ENCODE peak calls at places on chromosome X, in four cellular contexts. One of them, this sample, is unnamed.

GRCh38 chrX:155246748-155247147 is 17.5 kb downstream of the RAB39B start:
- DNase-seq in K562: no peak
- DNase-seq in HepG2: no peak
- DNase-seq in GM12878: no peak
- DNase-seq in this sample: no peak

GRCh38 chrX:152276277-152276676 is 137.9 kb upstream of the MAGEA10 start:
- DNase-seq in K562: no peak
- DNase-seq in HepG2: no peak
- DNase-seq in GM12878: no peak
- DNase-seq in this sample: no peak

GRCh38 chrX:8647176-8647575 is 84.8 kb downstream of the ANOS1 start:
- DNase-seq in K562: no peak
- DNase-seq in HepG2: no peak
- DNase-seq in GM12878: no peak
- DNase-seq in this sample: no peak

GRCh38 chrX:120145295-120145925 is 13.0 kb upstream of the RHOXF2 start:
- DNase-seq in K562: no peak
- DNase-seq in HepG2: no peak
- DNase-seq in GM12878: no peak
- DNase-seq in this sample: no peak

GRCh38 chrX:111039606-111040005 is 56.4 kb upstream of the PAK3 start:
- DNase-seq in K562: no peak
- DNase-seq in HepG2: no peak
- DNase-seq in GM12878: no peak
- DNase-seq in this sample: no peak

GRCh38 chrX:69229436-69229835 is 64.2 kb upstream of the PJA1 start:
- DNase-seq in K562: no peak
- DNase-seq in HepG2: no peak
- DNase-seq in GM12878: no peak
- DNase-seq in this sample: no peak

GRCh38 chrX:131763674-131764073 is 219.8 kb downstream of the OR13H1 start:
- DNase-seq in K562: peak; percentile 5
- DNase-seq in HepG2: no peak
- DNase-seq in GM12878: peak; percentile 95
- DNase-seq in this sample: peak; percentile 94

GRCh38 chrX:25015486-25016360 is at the start of gene ARX:
- DNase-seq in K562: peak; percentile 91
- DNase-seq in HepG2: peak; percentile 43
- DNase-seq in GM12878: no peak
- DNase-seq in this sample: peak; percentile 43

GRCh38 chrX:120253784-120254183 is 3.2 kb downstream of the ZBTB33 start:
- DNase-seq in K562: no peak
- DNase-seq in HepG2: no peak
- DNase-seq in GM12878: no peak
- DNase-seq in this sample: no peak

GRCh38 chrX:10103023-10103422 is 53.8 kb upstream of the CLCN4 start:
- DNase-seq in K562: no peak
- DNase-seq in HepG2: no peak
- DNase-seq in GM12878: no peak
- DNase-seq in this sample: no peak

GRCh38 chrX:103475381-103475780 is 43.9 kb downstream of the RAB40A start:
- DNase-seq in K562: no peak
- DNase-seq in HepG2: no peak
- DNase-seq in GM12878: no peak
- DNase-seq in this sample: no peak

GRCh38 chrX:22192419-22193086 is 80.2 kb upstream of the CBLL2 start:
- DNase-seq in K562: peak; percentile 54
- DNase-seq in HepG2: peak; percentile 38
- DNase-seq in GM12878: peak; percentile 3
- DNase-seq in this sample: peak; percentile 75

GRCh38 chrX:77698242-77698641 is 87.8 kb downstream of the ATRX start:
- DNase-seq in K562: no peak
- DNase-seq in HepG2: no peak
- DNase-seq in GM12878: no peak
- DNase-seq in this sample: no peak

GRCh38 chrX:150517303-150517896 is 51.0 kb upstream of the MTM1 start:
- DNase-seq in K562: no peak
- DNase-seq in HepG2: no peak
- DNase-seq in GM12878: no peak
- DNase-seq in this sample: no peak

GRCh38 chrX:71052721-71053120 is 15.4 kb downstream of the SNX12 start:
- DNase-seq in K562: no peak
- DNase-seq in HepG2: no peak
- DNase-seq in GM12878: no peak
- DNase-seq in this sample: no peak

GRCh38 chrX:24902808-24903207 is 113.0 kb downstream of the ARX start:
- DNase-seq in K562: no peak
- DNase-seq in HepG2: no peak
- DNase-seq in GM12878: no peak
- DNase-seq in this sample: no peak

GRCh38 chrX:73916931-73917657 is 354.1 kb downstream of the CHIC1 start:
- DNase-seq in K562: no peak
- DNase-seq in HepG2: no peak
- DNase-seq in GM12878: no peak
- DNase-seq in this sample: peak; percentile 77

GRCh38 chrX:105299286-105299685 is 78.8 kb upstream of the TEX13A start:
- DNase-seq in K562: no peak
- DNase-seq in HepG2: no peak
- DNase-seq in GM12878: no peak
- DNase-seq in this sample: no peak

GRCh38 chrX:153462291-153462690 is 8.1 kb downstream of the HAUS7 start:
- DNase-seq in K562: no peak
- DNase-seq in HepG2: no peak
- DNase-seq in GM12878: no peak
- DNase-seq in this sample: no peak

GRCh38 chrX:48648299-48648698 is 35.3 kb upstream of the WAS start:
- DNase-seq in K562: no peak
- DNase-seq in HepG2: peak; percentile 28
- DNase-seq in GM12878: no peak
- DNase-seq in this sample: peak; percentile 53

GRCh38 chrX:21723097-21723496 is 34.8 kb downstream of the SMPX start:
- DNase-seq in K562: no peak
- DNase-seq in HepG2: no peak
- DNase-seq in GM12878: no peak
- DNase-seq in this sample: no peak

GRCh38 chrX:112687189-112687691 is 7.5 kb upstream of the LHFPL1 start:
- DNase-seq in K562: no peak
- DNase-seq in HepG2: no peak
- DNase-seq in GM12878: no peak
- DNase-seq in this sample: no peak

GRCh38 chrX:87299563-87300160 is 217.9 kb upstream of the KLHL4 start:
- DNase-seq in K562: peak; percentile 8
- DNase-seq in HepG2: peak; percentile 0
- DNase-seq in GM12878: no peak
- DNase-seq in this sample: no peak

GRCh38 chrX:30561191-30561590 is 16.4 kb downstream of the TASL start:
- DNase-seq in K562: no peak
- DNase-seq in HepG2: no peak
- DNase-seq in GM12878: no peak
- DNase-seq in this sample: no peak

GRCh38 chrX:47232803-47233332 is at the start of gene USP11:
- DNase-seq in K562: peak; percentile 28
- DNase-seq in HepG2: peak; percentile 47
- DNase-seq in GM12878: no peak
- DNase-seq in this sample: peak; percentile 63

GRCh38 chrX:9285342-9285771 is 179.5 kb upstream of the TBL1X start:
- DNase-seq in K562: no peak
- DNase-seq in HepG2: no peak
- DNase-seq in GM12878: no peak
- DNase-seq in this sample: no peak

GRCh38 chrX:36577006-36577405 is 431.2 kb upstream of the FAM47C start:
- DNase-seq in K562: no peak
- DNase-seq in HepG2: no peak
- DNase-seq in GM12878: no peak
- DNase-seq in this sample: no peak

GRCh38 chrX:22399793-22400192 is 127.1 kb downstream of the CBLL2 start:
- DNase-seq in K562: no peak
- DNase-seq in HepG2: no peak
- DNase-seq in GM12878: no peak
- DNase-seq in this sample: no peak

GRCh38 chrX:4935846-4936245 is 1222.4 kb upstream of the PRKX start:
- DNase-seq in K562: no peak
- DNase-seq in HepG2: no peak
- DNase-seq in GM12878: no peak
- DNase-seq in this sample: no peak

GRCh38 chrX:42530027-42530426 is 247.9 kb downstream of the PPP1R2C start:
- DNase-seq in K562: no peak
- DNase-seq in HepG2: no peak
- DNase-seq in GM12878: no peak
- DNase-seq in this sample: no peak

GRCh38 chrX:40258909-40259308 is 161.2 kb upstream of the BCOR start:
- DNase-seq in K562: peak; percentile 25
- DNase-seq in HepG2: no peak
- DNase-seq in GM12878: no peak
- DNase-seq in this sample: no peak

GRCh38 chrX:106894978-106895452 is 8.1 kb downstream of the RIPPLY1 start:
- DNase-seq in K562: no peak
- DNase-seq in HepG2: peak; percentile 51
- DNase-seq in GM12878: no peak
- DNase-seq in this sample: peak; percentile 68

GRCh38 chrX:115563633-115564182 is 2.7 kb downstream of the PLS3 start:
- DNase-seq in K562: no peak
- DNase-seq in HepG2: no peak
- DNase-seq in GM12878: no peak
- DNase-seq in this sample: no peak

GRCh38 chrX:68696267-68696666 is 48.8 kb downstream of the STARD8 start:
- DNase-seq in K562: no peak
- DNase-seq in HepG2: no peak
- DNase-seq in GM12878: no peak
- DNase-seq in this sample: no peak

GRCh38 chrX:110403839-110404238 is 45.2 kb downstream of the RTL9 start:
- DNase-seq in K562: no peak
- DNase-seq in HepG2: no peak
- DNase-seq in GM12878: no peak
- DNase-seq in this sample: no peak

GRCh38 chrX:44105228-44105913 is 132.2 kb upstream of the NDP start:
- DNase-seq in K562: no peak
- DNase-seq in HepG2: no peak
- DNase-seq in GM12878: no peak
- DNase-seq in this sample: peak; percentile 6

GRCh38 chrX:39724544-39724943 is 373.2 kb downstream of the BCOR start:
- DNase-seq in K562: no peak
- DNase-seq in HepG2: no peak
- DNase-seq in GM12878: no peak
- DNase-seq in this sample: no peak

GRCh38 chrX:40622741-40623536 is at the start of gene MPC1L:
- DNase-seq in K562: no peak
- DNase-seq in HepG2: no peak
- DNase-seq in GM12878: no peak
- DNase-seq in this sample: no peak

GRCh38 chrX:6861456-6861855 is 286.1 kb upstream of the STS start:
- DNase-seq in K562: no peak
- DNase-seq in HepG2: no peak
- DNase-seq in GM12878: no peak
- DNase-seq in this sample: no peak
- TF ChIP-seq ESRRA in K562: no peak
- TF ChIP-seq ESRRA in HepG2: no peak
- TF ChIP-seq ESRRA in GM12878: no peak
- TF ChIP-seq ESRRA in this sample: no peak

GRCh38 chrX:108732630-108733321 is 3.6 kb downstream of the IRS4 start:
- DNase-seq in K562: no peak
- DNase-seq in HepG2: no peak
- DNase-seq in GM12878: no peak
- DNase-seq in this sample: no peak

GRCh38 chrX:108734426-108734825 is 1.9 kb downstream of the IRS4 start:
- DNase-seq in K562: no peak
- DNase-seq in HepG2: no peak
- DNase-seq in GM12878: no peak
- DNase-seq in this sample: no peak

GRCh38 chrX:108736509-108737479 is at the start of gene IRS4:
- DNase-seq in K562: no peak
- DNase-seq in HepG2: peak; percentile 32
- DNase-seq in GM12878: no peak
- DNase-seq in this sample: no peak

GRCh38 chrX:108735680-108736508 is 469 bp downstream of the IRS4 start:
- DNase-seq in K562: no peak
- DNase-seq in HepG2: no peak
- DNase-seq in GM12878: no peak
- DNase-seq in this sample: no peak

GRCh38 chrX:108735087-108735679 is 1.2 kb downstream of the IRS4 start:
- DNase-seq in K562: no peak
- DNase-seq in HepG2: no peak
- DNase-seq in GM12878: no peak
- DNase-seq in this sample: peak; percentile 42
- H3K4me3 ChIP-seq in K562: no peak overlapping the region
- H3K4me3 ChIP-seq in HepG2: no peak overlapping the region
- H3K4me3 ChIP-seq in GM12878: no peak overlapping the region
- H3K4me3 ChIP-seq in this sample: peak overlapping the region; percentile 47

DNA sequence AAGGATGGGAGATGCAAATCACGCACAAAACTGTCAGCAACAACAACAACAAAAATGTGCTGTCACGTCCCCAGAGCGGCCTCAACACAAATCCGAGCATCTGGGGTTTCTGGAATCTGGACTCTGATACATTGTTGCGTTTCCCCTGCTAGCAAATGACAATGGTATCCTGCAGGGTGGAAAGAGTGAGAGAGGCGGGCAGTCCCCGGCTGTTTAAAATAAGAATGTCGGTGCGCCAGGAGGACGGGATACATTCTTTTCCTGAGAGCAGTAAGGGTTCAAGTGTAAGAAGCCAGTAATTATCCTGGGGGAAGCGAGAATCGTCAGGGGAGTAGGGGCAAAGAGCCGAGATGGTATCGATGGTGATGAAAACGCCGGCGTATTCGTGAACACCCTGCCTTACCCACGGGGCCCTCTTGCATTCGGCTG is 310.2 kb downstream of the ASMT start:
- DNase-seq in K562: no peak
- DNase-seq in HepG2: no peak
- DNase-seq in GM12878: no peak
- DNase-seq in this sample: no peak
- TF ChIP-seq ESRRA in K562: no peak
- TF ChIP-seq ESRRA in HepG2: no peak
- TF ChIP-seq ESRRA in GM12878: no peak
- TF ChIP-seq ESRRA in this sample: no peak

GRCh38 chrX:137428777-137429564 is 137.0 kb upstream of the ZIC3 start:
- DNase-seq in K562: peak; percentile 12
- DNase-seq in HepG2: no peak
- DNase-seq in GM12878: no peak
- DNase-seq in this sample: no peak
- H3K4me3 ChIP-seq in K562: no peak overlapping the region
- H3K4me3 ChIP-seq in HepG2: no peak overlapping the region
- H3K4me3 ChIP-seq in GM12878: no peak overlapping the region
- H3K4me3 ChIP-seq in this sample: no peak overlapping the region

DNA sequence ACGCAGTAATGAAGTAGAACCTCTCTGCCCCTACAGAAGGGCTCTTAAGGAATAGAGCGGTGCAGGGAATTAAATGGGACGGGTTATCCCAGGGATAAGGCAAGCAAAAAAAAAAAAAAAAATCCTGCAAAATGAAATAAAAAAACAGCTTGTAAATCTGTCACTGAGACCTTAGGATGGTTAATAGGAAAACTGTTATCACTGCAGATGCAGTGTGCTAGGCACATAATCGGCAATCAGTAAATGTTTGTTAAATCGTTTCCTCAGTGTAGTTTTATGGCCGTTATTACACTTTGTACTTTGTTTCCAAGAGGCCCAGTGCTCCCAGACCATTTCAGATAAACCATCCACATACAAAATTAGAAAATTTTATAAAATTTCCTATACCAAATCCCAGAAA is 1.0 kb downstream of the HNRNPH2 start:
- DNase-seq in K562: no peak
- DNase-seq in HepG2: no peak
- DNase-seq in GM12878: no peak
- DNase-seq in this sample: no peak
- TF ChIP-seq ESRRA in K562: no peak
- TF ChIP-seq ESRRA in HepG2: no peak
- TF ChIP-seq ESRRA in GM12878: no peak
- TF ChIP-seq ESRRA in this sample: no peak

This sample was measured in A549.